ENCODE peak calls at places on chromosomes 4 and X, in eight cellular contexts. One of them, this sample, is unnamed.

GRCh38 chr4:13920901-13921300 is 293.4 kb upstream of the BOD1L1 start:
- DNase-seq in neural crest cell: no peak
- DNase-seq in endothelial cell: peak; percentile 47
- DNase-seq in osteocyte: peak; percentile 89
- DNase-seq in suprapubic skin: peak; percentile 71
- DNase-seq in GM12865: no peak
- DNase-seq in WTC11: no peak
- DNase-seq in fibroblast of the aortic adventitia: peak; percentile 100
- DNase-seq in this sample: no peak

GRCh38 chr4:16583764-16584163 is 314.7 kb downstream of the LDB2 start:
- DNase-seq in neural crest cell: no peak
- DNase-seq in endothelial cell: no peak
- DNase-seq in osteocyte: no peak
- DNase-seq in suprapubic skin: no peak
- DNase-seq in GM12865: no peak
- DNase-seq in WTC11: no peak
- DNase-seq in fibroblast of the aortic adventitia: no peak
- DNase-seq in this sample: no peak

GRCh38 chr4:6674500-6675149 is 19.1 kb upstream of the S100P start:
- DNase-seq in neural crest cell: no peak
- DNase-seq in endothelial cell: no peak
- DNase-seq in osteocyte: no peak
- DNase-seq in suprapubic skin: no peak
- DNase-seq in GM12865: peak; percentile 84
- DNase-seq in WTC11: no peak
- DNase-seq in fibroblast of the aortic adventitia: no peak
- DNase-seq in this sample: peak; percentile 76

GRCh38 chrX:28590394-28590793 is 3.1 kb downstream of the IL1RAPL1 start:
- DNase-seq in neural crest cell: no peak
- DNase-seq in endothelial cell: no peak
- DNase-seq in osteocyte: no peak
- DNase-seq in suprapubic skin: no peak
- DNase-seq in GM12865: no peak
- DNase-seq in WTC11: no peak
- DNase-seq in fibroblast of the aortic adventitia: peak; percentile 27
- DNase-seq in this sample: no peak

GRCh38 chr4:80420638-80421037 is 85.1 kb downstream of the CFAP299 start:
- DNase-seq in neural crest cell: no peak
- DNase-seq in endothelial cell: no peak
- DNase-seq in osteocyte: no peak
- DNase-seq in suprapubic skin: no peak
- DNase-seq in GM12865: no peak
- DNase-seq in WTC11: no peak
- DNase-seq in fibroblast of the aortic adventitia: no peak
- DNase-seq in this sample: no peak

GRCh38 chrX:106302304-106302703 is 134.2 kb downstream of the PWWP3B start:
- DNase-seq in neural crest cell: no peak
- DNase-seq in endothelial cell: no peak
- DNase-seq in osteocyte: no peak
- DNase-seq in suprapubic skin: no peak
- DNase-seq in GM12865: no peak
- DNase-seq in WTC11: no peak
- DNase-seq in fibroblast of the aortic adventitia: no peak
- DNase-seq in this sample: no peak

GRCh38 chr4:76606662-76607265 is 171.7 kb downstream of the SHROOM3 start:
- DNase-seq in neural crest cell: no peak
- DNase-seq in endothelial cell: no peak
- DNase-seq in osteocyte: no peak
- DNase-seq in suprapubic skin: no peak
- DNase-seq in GM12865: peak; percentile 25
- DNase-seq in WTC11: no peak
- DNase-seq in fibroblast of the aortic adventitia: no peak
- DNase-seq in this sample: no peak

GRCh38 chr4:88002786-88003185 is 4.6 kb upstream of the PKD2 start:
- DNase-seq in neural crest cell: no peak
- DNase-seq in endothelial cell: no peak
- DNase-seq in osteocyte: no peak
- DNase-seq in suprapubic skin: no peak
- DNase-seq in GM12865: no peak
- DNase-seq in WTC11: no peak
- DNase-seq in fibroblast of the aortic adventitia: no peak
- DNase-seq in this sample: no peak

GRCh38 chr4:177339794-177340374 is 30.2 kb downstream of the NEIL3 start:
- DNase-seq in neural crest cell: no peak
- DNase-seq in endothelial cell: no peak
- DNase-seq in osteocyte: no peak
- DNase-seq in suprapubic skin: no peak
- DNase-seq in GM12865: peak; percentile 43
- DNase-seq in WTC11: no peak
- DNase-seq in fibroblast of the aortic adventitia: peak; percentile 70
- DNase-seq in this sample: peak; percentile 39

GRCh38 chr4:139368990-139369389 is 66.7 kb upstream of the NDUFC1 start:
- DNase-seq in neural crest cell: no peak
- DNase-seq in endothelial cell: no peak
- DNase-seq in osteocyte: no peak
- DNase-seq in suprapubic skin: no peak
- DNase-seq in GM12865: no peak
- DNase-seq in WTC11: no peak
- DNase-seq in fibroblast of the aortic adventitia: no peak
- DNase-seq in this sample: no peak

DNA sequence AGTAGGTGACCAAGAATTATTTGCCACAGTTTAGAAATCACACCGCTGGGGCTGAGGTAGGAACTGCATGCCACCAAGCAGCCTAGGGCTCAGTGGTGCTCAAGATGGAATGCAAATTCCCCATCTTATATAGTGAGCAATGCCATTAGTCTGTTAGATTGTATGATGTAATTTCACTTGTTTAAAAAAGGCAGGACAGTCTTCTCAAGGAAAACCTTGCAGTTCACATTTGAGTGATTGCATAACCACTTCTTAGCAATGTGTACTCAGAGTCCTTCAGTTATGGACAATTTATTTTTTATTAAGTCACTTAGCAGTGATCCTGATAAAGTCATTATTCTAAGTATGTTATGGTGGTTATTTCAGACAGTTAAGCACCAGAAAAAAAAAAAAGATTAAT is 142.9 kb upstream of the SFRP2 start:
- DNase-seq in neural crest cell: no peak
- DNase-seq in endothelial cell: no peak
- DNase-seq in osteocyte: no peak
- DNase-seq in suprapubic skin: no peak
- DNase-seq in GM12865: no peak
- DNase-seq in WTC11: no peak
- DNase-seq in fibroblast of the aortic adventitia: peak; percentile 34
- DNase-seq in this sample: no peak
- TF ChIP-seq CTCF in neural crest cell: no peak
- TF ChIP-seq CTCF in endothelial cell: no peak
- TF ChIP-seq CTCF in osteocyte: no peak
- TF ChIP-seq CTCF in suprapubic skin: no peak
- TF ChIP-seq CTCF in GM12865: no peak
- TF ChIP-seq CTCF in WTC11: no peak
- TF ChIP-seq CTCF in fibroblast of the aortic adventitia: no peak
- TF ChIP-seq CTCF in this sample: no peak

GRCh38 chrX:3584415-3584996 is 128.9 kb downstream of the PRKX start:
- DNase-seq in neural crest cell: no peak
- DNase-seq in endothelial cell: no peak
- DNase-seq in osteocyte: no peak
- DNase-seq in suprapubic skin: no peak
- DNase-seq in GM12865: no peak
- DNase-seq in WTC11: peak; percentile 10
- DNase-seq in fibroblast of the aortic adventitia: no peak
- DNase-seq in this sample: no peak

GRCh38 chrX:3582421-3582820 is 131.0 kb downstream of the PRKX start:
- DNase-seq in neural crest cell: no peak
- DNase-seq in endothelial cell: no peak
- DNase-seq in osteocyte: no peak
- DNase-seq in suprapubic skin: no peak
- DNase-seq in GM12865: no peak
- DNase-seq in WTC11: no peak
- DNase-seq in fibroblast of the aortic adventitia: no peak
- DNase-seq in this sample: no peak

GRCh38 chrX:3581609-3582108 is 131.8 kb downstream of the PRKX start:
- DNase-seq in neural crest cell: no peak
- DNase-seq in endothelial cell: no peak
- DNase-seq in osteocyte: no peak
- DNase-seq in suprapubic skin: no peak
- DNase-seq in GM12865: no peak
- DNase-seq in WTC11: no peak
- DNase-seq in fibroblast of the aortic adventitia: no peak
- DNase-seq in this sample: no peak

GRCh38 chrX:3589474-3589873 is 124.0 kb downstream of the PRKX start:
- DNase-seq in neural crest cell: no peak
- DNase-seq in endothelial cell: no peak
- DNase-seq in osteocyte: peak; percentile 59
- DNase-seq in suprapubic skin: no peak
- DNase-seq in GM12865: no peak
- DNase-seq in WTC11: no peak
- DNase-seq in fibroblast of the aortic adventitia: no peak
- DNase-seq in this sample: no peak

DNA sequence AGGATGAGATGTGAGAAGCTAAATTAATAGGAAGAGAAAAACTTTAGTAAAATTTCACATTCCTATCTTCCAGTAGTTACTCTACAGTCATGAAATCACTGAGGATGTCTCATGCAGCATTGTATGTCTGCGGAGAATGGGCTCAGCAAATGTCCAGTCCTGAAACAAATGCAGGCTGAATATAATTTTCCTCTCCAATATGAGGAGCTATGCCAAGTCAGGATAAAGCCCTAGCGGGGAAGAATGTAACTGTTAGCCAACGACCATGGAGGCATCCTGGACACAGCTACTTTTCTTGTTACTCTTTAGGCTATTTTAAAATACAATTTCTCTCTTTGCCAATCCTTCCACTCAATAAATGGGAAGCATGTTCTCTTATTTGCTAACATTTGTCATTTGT is 127.7 kb downstream of the PRKX start:
- DNase-seq in neural crest cell: no peak
- DNase-seq in endothelial cell: no peak
- DNase-seq in osteocyte: no peak
- DNase-seq in suprapubic skin: no peak
- DNase-seq in GM12865: no peak
- DNase-seq in WTC11: no peak
- DNase-seq in fibroblast of the aortic adventitia: no peak
- DNase-seq in this sample: no peak
- TF ChIP-seq CTCF in neural crest cell: no peak
- TF ChIP-seq CTCF in endothelial cell: no peak
- TF ChIP-seq CTCF in osteocyte: no peak
- TF ChIP-seq CTCF in suprapubic skin: no peak
- TF ChIP-seq CTCF in GM12865: no peak
- TF ChIP-seq CTCF in WTC11: no peak
- TF ChIP-seq CTCF in fibroblast of the aortic adventitia: peak; percentile 31
- TF ChIP-seq CTCF in this sample: no peak

GRCh38 chrX:153777261-153778090 is 3.4 kb upstream of the SRPK3 start:
- DNase-seq in neural crest cell: no peak
- DNase-seq in endothelial cell: no peak
- DNase-seq in osteocyte: no peak
- DNase-seq in suprapubic skin: no peak
- DNase-seq in GM12865: no peak
- DNase-seq in WTC11: no peak
- DNase-seq in fibroblast of the aortic adventitia: no peak
- DNase-seq in this sample: no peak

GRCh38 chrX:153776611-153777045 is 4.2 kb upstream of the SRPK3 start:
- DNase-seq in neural crest cell: no peak
- DNase-seq in endothelial cell: no peak
- DNase-seq in osteocyte: no peak
- DNase-seq in suprapubic skin: no peak
- DNase-seq in GM12865: peak; percentile 46
- DNase-seq in WTC11: no peak
- DNase-seq in fibroblast of the aortic adventitia: no peak
- DNase-seq in this sample: no peak

GRCh38 chrX:153779891-153780677 is 757 bp upstream of the SRPK3 start:
- DNase-seq in neural crest cell: no peak
- DNase-seq in endothelial cell: no peak
- DNase-seq in osteocyte: no peak
- DNase-seq in suprapubic skin: no peak
- DNase-seq in GM12865: no peak
- DNase-seq in WTC11: no peak
- DNase-seq in fibroblast of the aortic adventitia: no peak
- DNase-seq in this sample: no peak

GRCh38 chrX:153778151-153778551 is 2.7 kb upstream of the SRPK3 start:
- DNase-seq in neural crest cell: no peak
- DNase-seq in endothelial cell: no peak
- DNase-seq in osteocyte: no peak
- DNase-seq in suprapubic skin: no peak
- DNase-seq in GM12865: no peak
- DNase-seq in WTC11: no peak
- DNase-seq in fibroblast of the aortic adventitia: no peak
- DNase-seq in this sample: no peak

DNA sequence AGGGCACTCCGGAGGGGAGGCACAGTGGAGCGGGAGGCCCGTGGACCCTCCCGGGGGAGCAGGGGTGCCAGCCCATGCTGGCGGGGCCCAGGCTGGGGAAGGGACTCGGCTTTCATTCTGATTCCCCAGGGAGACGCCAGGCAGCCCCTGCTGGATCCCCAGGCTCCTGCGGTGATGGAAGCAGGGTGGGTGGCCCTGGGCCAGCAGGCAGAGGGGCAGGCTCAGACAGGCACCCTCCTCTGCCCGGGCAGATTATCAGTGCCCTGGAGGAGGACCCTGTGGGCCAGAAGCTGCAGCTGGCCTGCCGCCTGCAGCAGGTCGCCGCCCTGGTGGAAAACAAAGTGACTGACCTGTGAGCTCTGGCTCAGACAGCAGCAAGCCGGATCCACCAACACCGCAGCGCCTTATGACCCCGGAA is 2.1 kb upstream of the SRPK3 start:
- DNase-seq in neural crest cell: no peak
- DNase-seq in endothelial cell: no peak
- DNase-seq in osteocyte: no peak
- DNase-seq in suprapubic skin: no peak
- DNase-seq in GM12865: no peak
- DNase-seq in WTC11: peak; percentile 33
- DNase-seq in fibroblast of the aortic adventitia: no peak
- DNase-seq in this sample: no peak
- TF ChIP-seq CTCF in neural crest cell: peak; percentile 27
- TF ChIP-seq CTCF in endothelial cell: no peak
- TF ChIP-seq CTCF in osteocyte: no peak
- TF ChIP-seq CTCF in suprapubic skin: no peak
- TF ChIP-seq CTCF in GM12865: peak; percentile 1
- TF ChIP-seq CTCF in WTC11: no peak
- TF ChIP-seq CTCF in fibroblast of the aortic adventitia: no peak
- TF ChIP-seq CTCF in this sample: peak; percentile 6

DNA sequence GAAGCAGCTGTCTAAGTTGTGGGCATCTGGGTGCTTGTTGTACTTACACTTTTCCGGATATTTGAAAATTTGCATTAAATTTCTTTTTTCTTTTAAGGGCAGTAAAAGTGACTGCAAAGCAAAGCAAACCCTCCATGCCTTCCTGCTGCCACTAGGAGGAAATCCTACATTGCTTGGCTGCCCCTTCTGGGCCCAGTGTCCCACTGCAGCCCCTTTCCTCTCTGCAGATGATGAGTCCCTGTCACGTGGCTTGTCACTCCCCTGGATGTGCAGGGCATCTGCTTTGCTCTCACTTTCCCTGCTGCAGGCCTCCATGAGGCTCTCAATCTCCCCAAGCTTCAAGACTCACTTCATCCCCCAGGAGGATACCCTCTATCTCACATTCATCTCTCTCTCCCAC is 12.7 kb downstream of the TSR2 start:
- DNase-seq in neural crest cell: peak; percentile 2
- DNase-seq in endothelial cell: peak; percentile 23
- DNase-seq in osteocyte: no peak
- DNase-seq in suprapubic skin: no peak
- DNase-seq in GM12865: peak; percentile 8
- DNase-seq in WTC11: peak; percentile 42
- DNase-seq in fibroblast of the aortic adventitia: no peak
- DNase-seq in this sample: no peak
- TF ChIP-seq CTCF in neural crest cell: peak; percentile 50
- TF ChIP-seq CTCF in endothelial cell: peak; percentile 14
- TF ChIP-seq CTCF in osteocyte: peak; percentile 45
- TF ChIP-seq CTCF in suprapubic skin: no peak
- TF ChIP-seq CTCF in GM12865: no peak
- TF ChIP-seq CTCF in WTC11: no peak
- TF ChIP-seq CTCF in fibroblast of the aortic adventitia: peak; percentile 19
- TF ChIP-seq CTCF in this sample: no peak

GRCh38 chr4:155207534-155208257 is 740 bp upstream of the NPY2R start:
- DNase-seq in neural crest cell: peak; percentile 18
- DNase-seq in endothelial cell: peak; percentile 58
- DNase-seq in osteocyte: no peak
- DNase-seq in suprapubic skin: no peak
- DNase-seq in GM12865: no peak
- DNase-seq in WTC11: peak; percentile 56
- DNase-seq in fibroblast of the aortic adventitia: peak; percentile 9
- DNase-seq in this sample: no peak
- TF ChIP-seq CTCF in neural crest cell: peak; percentile 47
- TF ChIP-seq CTCF in endothelial cell: no peak
- TF ChIP-seq CTCF in osteocyte: no peak
- TF ChIP-seq CTCF in suprapubic skin: no peak
- TF ChIP-seq CTCF in GM12865: no peak
- TF ChIP-seq CTCF in WTC11: no peak
- TF ChIP-seq CTCF in fibroblast of the aortic adventitia: peak; percentile 34
- TF ChIP-seq CTCF in this sample: no peak